ENCODE peak calls at places on chromosomes 6 and 20, in four cellular contexts. D is fibroblast of lung, Z is NCI-H2171, B is NCI-H460. V is an unnamed sample.

GRCh38 chr20:10710995-10711775 is 37.4 kb upstream of the JAG1 start:
- DNase-seq in D (peak), Z (no peak), B (no peak), V (no peak)

GRCh38 chr20:38032585-38033329 is 499 bp downstream of the TTI1 start:
- DNase-seq in D (no peak), Z (peak), B (no peak), V (no peak)

GRCh38 chr6:123042412-123042811 is 46.4 kb downstream of the CLVS2 start:
- DNase-seq in D (no peak), Z (no peak), B (no peak), V (no peak)

GRCh38 chr20:11101243-11101642 is 427.4 kb upstream of the JAG1 start:
- DNase-seq in D (no peak), Z (no peak), B (no peak), V (no peak)

GRCh38 chr20:46631212-46631869 is 19.9 kb downstream of the SLC13A3 start:
- DNase-seq in D (peak), Z (no peak), B (no peak), V (no peak)

GRCh38 chr6:79512014-79512413 is 25.2 kb downstream of the LCA5 start:
- DNase-seq in D (no peak), Z (no peak), B (no peak), V (no peak)

GRCh38 chr20:20505554-20505953 is 137.7 kb downstream of the INSM1 start:
- DNase-seq in D (no peak), Z (no peak), B (no peak), V (no peak)

GRCh38 chr20:42179768-42180167 is 561.6 kb upstream of the CHD6 start:
- DNase-seq in D (no peak), Z (no peak), B (no peak), V (no peak)

GRCh38 chr20:38628580-38629470 is 27.2 kb downstream of the ARHGAP40 start:
- DNase-seq in D (no peak), Z (no peak), B (no peak), V (no peak)

GRCh38 chr6:27667016-27667415 is 194.1 kb upstream of the ZNF184 start:
- DNase-seq in D (no peak), Z (no peak), B (no peak), V (no peak)

GRCh38 chr20:40016359-40016758 is 672.7 kb downstream of the MAFB start:
- DNase-seq in D (no peak), Z (no peak), B (no peak), V (no peak)

GRCh38 chr20:22728146-22728745 is 143.9 kb upstream of the FOXA2 start:
- DNase-seq in D (no peak), Z (no peak), B (no peak), V (no peak)

V was measured in DMS 273 treated with DMSO at 0.1 percent for 48 hours.